ENCODE peak calls at places on chromosomes 1 and 21, in nine cellular contexts. H, N, O, K, U, R, I, Z and A are unnamed samples.

GRCh38 chr1:231020139-231020601 is 19.9 kb downstream of the FAM89A start:
- DNase-seq in H (no peak), N (no peak), O (no peak), K (no peak), U (peak), R (no peak), I (no peak), Z (no peak), A (no peak)

GRCh38 chr1:219304227-219305226 is 130.8 kb downstream of the LYPLAL1 start:
- DNase-seq in H (no peak), N (peak), O (no peak), K (no peak), U (no peak), R (no peak), I (peak), Z (no peak), A (no peak)

GRCh38 chr21:44892536-44893277 is 19.2 kb upstream of the PTTG1IP start:
- DNase-seq in H (peak), N (peak), O (peak), K (no peak), U (peak), R (peak), I (no peak), Z (peak), A (peak)

GRCh38 chr21:31354604-31355443 is 10.8 kb upstream of the TIAM1 start:
- DNase-seq in H (no peak), N (no peak), O (no peak), K (no peak), U (peak), R (no peak), I (peak), Z (no peak), A (peak)

GRCh38 chr1:210428696-210429095 is 100.0 kb downstream of the HHAT start:
- DNase-seq in H (no peak), N (no peak), O (no peak), K (no peak), U (no peak), R (no peak), I (no peak), Z (no peak), A (no peak)

GRCh38 chr1:2966435-2966834 is 54.8 kb upstream of the ACTRT2 start:
- DNase-seq in H (no peak), N (no peak), O (no peak), K (no peak), U (no peak), R (no peak), I (no peak), Z (no peak), A (no peak)

GRCh38 chr1:29629401-29629800 is 393.1 kb downstream of the PTPRU start:
- DNase-seq in H (peak), N (no peak), O (no peak), K (no peak), U (no peak), R (no peak), I (no peak), Z (no peak), A (no peak)

GRCh38 chr21:39209334-39209688 is 26.1 kb upstream of the PSMG1 start:
- DNase-seq in H (no peak), N (no peak), O (peak), K (no peak), U (no peak), R (no peak), I (no peak), Z (no peak), A (no peak)

GRCh38 chr1:70537788-70538187 is 126.7 kb downstream of the CTH start:
- DNase-seq in H (no peak), N (no peak), O (no peak), K (no peak), U (no peak), R (no peak), I (no peak), Z (no peak), A (no peak)

GRCh38 chr1:152013664-152014237 is 20.1 kb upstream of the S100A10 start:
- DNase-seq in H (peak), N (peak), O (peak), K (no peak), U (peak), R (no peak), I (peak), Z (peak), A (peak)

GRCh38 chr1:9280015-9280860 is 12.5 kb upstream of the SPSB1 start:
- DNase-seq in H (peak), N (peak), O (peak), K (no peak), U (peak), R (no peak), I (peak), Z (no peak), A (no peak)

GRCh38 chr1:116254776-116255175 is 118.3 kb upstream of the ATP1A1 start:
- DNase-seq in H (no peak), N (no peak), O (no peak), K (no peak), U (peak), R (no peak), I (no peak), Z (no peak), A (no peak)

GRCh38 chr21:14686466-14687276 is 140.6 kb upstream of the SAMSN1 start:
- DNase-seq in H (no peak), N (no peak), O (no peak), K (no peak), U (no peak), R (no peak), I (peak), Z (no peak), A (no peak)

GRCh38 chr1:45348020-45348419 is 7.8 kb upstream of the MUTYH start:
- DNase-seq in H (no peak), N (no peak), O (no peak), K (no peak), U (no peak), R (no peak), I (peak), Z (no peak), A (no peak)

GRCh38 chr1:1079408-1080121 is 5.5 kb upstream of the RNF223 start:
- DNase-seq in H (peak), N (peak), O (peak), K (peak), U (peak), R (no peak), I (peak), Z (no peak), A (no peak)

GRCh38 chr1:3135073-3135745 is 66.2 kb downstream of the PRDM16 start:
- DNase-seq in H (no peak), N (no peak), O (no peak), K (no peak), U (no peak), R (no peak), I (no peak), Z (no peak), A (no peak)

GRCh38 chr21:26912466-26912865 is 54.4 kb downstream of the ADAMTS5 start:
- DNase-seq in H (no peak), N (no peak), O (no peak), K (no peak), U (no peak), R (no peak), I (no peak), Z (no peak), A (no peak)

DNA sequence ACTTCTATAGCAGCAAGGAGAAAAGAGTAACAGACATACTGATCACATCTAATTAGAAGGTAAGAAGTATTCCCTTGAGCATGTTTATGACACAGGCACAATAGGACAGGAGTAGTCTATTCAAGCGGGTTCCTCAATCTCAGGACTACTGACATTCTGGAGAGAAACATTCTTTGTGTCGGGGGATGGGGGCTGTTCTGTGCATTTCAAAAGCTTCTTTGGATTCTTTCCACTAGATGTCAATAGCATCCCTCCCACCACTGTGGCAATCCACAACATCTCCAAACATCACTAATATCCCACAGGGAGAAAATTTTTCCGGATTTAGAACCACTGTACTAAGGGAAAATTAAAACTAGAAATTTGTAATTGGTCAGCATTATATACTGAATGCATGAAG is 56.9 kb downstream of the ADAMTS5 start:
- DNase-seq in H (peak), N (no peak), O (peak), K (no peak), U (peak), R (no peak), I (peak), Z (no peak), A (no peak)
- TF ChIP-seq CTCF in H (peak), N (no peak), O (no peak), K (peak), U (peak), R (no peak), I (peak), Z (peak), A (no peak)

DNA sequence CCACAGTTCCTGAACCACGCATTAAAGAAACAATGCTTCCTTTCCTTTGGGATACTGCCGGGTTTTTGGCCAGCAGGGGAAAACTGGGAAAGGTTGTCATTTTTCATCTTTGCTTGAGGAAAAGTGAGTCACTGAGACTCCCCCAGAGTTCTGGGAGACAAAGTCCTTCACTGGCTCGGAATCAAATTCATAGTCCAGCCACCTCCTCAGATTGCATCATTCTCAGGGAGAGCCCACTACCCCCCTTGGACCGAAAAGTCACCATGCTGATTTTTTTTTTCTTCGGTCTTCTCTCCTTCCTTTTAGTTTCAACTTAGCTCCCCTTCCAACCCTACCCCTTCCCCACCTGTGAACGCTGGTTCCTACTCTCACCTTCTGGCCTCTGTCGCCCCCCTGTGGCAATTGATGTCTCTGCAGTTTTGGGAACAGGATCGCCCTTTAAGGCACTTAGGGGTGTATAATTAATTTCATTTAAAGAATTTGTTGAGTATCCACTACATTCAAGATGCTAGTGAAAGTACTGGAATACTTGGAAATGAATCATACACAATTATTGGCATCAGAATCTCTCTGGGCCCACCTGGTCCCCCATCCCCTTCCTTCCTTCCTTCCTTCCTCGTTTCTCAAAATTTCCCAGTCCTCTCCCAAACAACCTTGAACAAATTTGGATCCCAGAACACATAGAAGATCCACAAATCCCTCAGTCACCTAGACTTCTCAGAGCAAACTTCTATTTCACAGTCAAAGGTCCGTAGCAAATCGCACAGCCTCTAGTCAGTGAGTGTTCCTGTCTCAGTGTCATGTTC is 6.9 kb downstream of the ACKR1 start:
- DNase-seq in H (peak), N (peak), O (peak), K (no peak), U (peak), R (no peak), I (no peak), Z (peak), A (peak)
- TF ChIP-seq CTCF in H (peak), N (peak), O (peak), K (peak), U (peak), R (no peak), I (peak), Z (peak), A (peak)

GRCh38 chr1:27366411-27367159 is at the start of gene MAP3K6:
- DNase-seq in H (peak), N (peak), O (peak), K (no peak), U (peak), R (peak), I (peak), Z (peak), A (no peak)
- TF ChIP-seq CTCF in H (peak), N (peak), O (no peak), K (peak), U (peak), R (no peak), I (peak), Z (peak), A (no peak)

GRCh38 chr1:228273720-228274451 is 66.0 kb downstream of the OBSCN start:
- DNase-seq in H (peak), N (no peak), O (no peak), K (peak), U (no peak), R (peak), I (no peak), Z (peak), A (no peak)
- TF ChIP-seq CTCF in H (no peak), N (no peak), O (no peak), K (no peak), U (no peak), R (no peak), I (no peak), Z (no peak), A (no peak)

GRCh38 chr1:177181280-177181630 is 10.5 kb downstream of the BRINP2 start:
- DNase-seq in H (peak), N (no peak), O (no peak), K (no peak), U (no peak), R (no peak), I (no peak), Z (no peak), A (no peak)

GRCh38 chr1:177185209-177185608 is 14.5 kb downstream of the BRINP2 start:
- DNase-seq in H (no peak), N (peak), O (no peak), K (no peak), U (peak), R (no peak), I (no peak), Z (no peak), A (no peak)

GRCh38 chr1:177183801-177184200 is 13.0 kb downstream of the BRINP2 start:
- DNase-seq in H (no peak), N (peak), O (no peak), K (no peak), U (no peak), R (no peak), I (no peak), Z (no peak), A (no peak)

DNA sequence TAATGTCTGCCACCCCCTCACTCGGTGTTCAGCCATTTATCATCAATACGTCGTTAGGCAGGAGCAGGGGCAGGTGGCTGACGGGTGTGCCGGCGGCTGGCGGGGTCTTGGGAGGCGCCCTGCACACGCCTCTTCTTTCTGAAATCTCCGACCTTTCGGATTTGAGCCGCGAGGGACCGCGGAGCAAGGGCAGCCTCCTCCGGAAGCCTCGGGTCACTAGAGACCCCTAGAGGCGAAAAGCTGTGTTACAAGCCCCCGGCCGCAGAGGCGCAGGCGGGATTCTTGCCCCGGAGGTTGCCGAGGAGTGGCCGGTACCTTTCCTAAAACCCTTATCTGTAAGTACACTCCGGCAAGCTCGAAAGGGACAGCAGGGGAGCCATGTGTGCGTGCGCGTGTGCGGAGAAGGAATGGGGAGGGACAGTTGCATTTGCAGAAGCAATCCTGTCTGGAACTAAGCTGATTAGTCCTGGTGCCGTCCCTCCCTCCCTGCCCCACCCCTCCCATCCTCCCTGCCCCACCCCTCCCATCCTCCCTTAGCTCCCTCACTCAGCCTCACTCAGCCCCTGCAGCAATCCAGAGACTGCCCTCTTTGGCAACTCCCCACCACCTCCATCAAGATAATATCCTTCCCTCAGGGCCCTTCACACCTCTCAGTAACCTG is 11.0 kb downstream of the BRINP2 start:
- DNase-seq in H (peak), N (peak), O (peak), K (peak), U (peak), R (no peak), I (peak), Z (peak), A (peak)
- TF ChIP-seq CTCF in H (peak), N (peak), O (peak), K (peak), U (peak), R (peak), I (peak), Z (peak), A (peak)

GRCh38 chr1:27574871-27575831 is 28.8 kb downstream of the AHDC1 start:
- DNase-seq in H (peak), N (peak), O (peak), K (no peak), U (peak), R (no peak), I (peak), Z (peak), A (no peak)
- TF ChIP-seq CTCF in H (peak), N (peak), O (no peak), K (peak), U (peak), R (no peak), I (peak), Z (peak), A (no peak)

DNA sequence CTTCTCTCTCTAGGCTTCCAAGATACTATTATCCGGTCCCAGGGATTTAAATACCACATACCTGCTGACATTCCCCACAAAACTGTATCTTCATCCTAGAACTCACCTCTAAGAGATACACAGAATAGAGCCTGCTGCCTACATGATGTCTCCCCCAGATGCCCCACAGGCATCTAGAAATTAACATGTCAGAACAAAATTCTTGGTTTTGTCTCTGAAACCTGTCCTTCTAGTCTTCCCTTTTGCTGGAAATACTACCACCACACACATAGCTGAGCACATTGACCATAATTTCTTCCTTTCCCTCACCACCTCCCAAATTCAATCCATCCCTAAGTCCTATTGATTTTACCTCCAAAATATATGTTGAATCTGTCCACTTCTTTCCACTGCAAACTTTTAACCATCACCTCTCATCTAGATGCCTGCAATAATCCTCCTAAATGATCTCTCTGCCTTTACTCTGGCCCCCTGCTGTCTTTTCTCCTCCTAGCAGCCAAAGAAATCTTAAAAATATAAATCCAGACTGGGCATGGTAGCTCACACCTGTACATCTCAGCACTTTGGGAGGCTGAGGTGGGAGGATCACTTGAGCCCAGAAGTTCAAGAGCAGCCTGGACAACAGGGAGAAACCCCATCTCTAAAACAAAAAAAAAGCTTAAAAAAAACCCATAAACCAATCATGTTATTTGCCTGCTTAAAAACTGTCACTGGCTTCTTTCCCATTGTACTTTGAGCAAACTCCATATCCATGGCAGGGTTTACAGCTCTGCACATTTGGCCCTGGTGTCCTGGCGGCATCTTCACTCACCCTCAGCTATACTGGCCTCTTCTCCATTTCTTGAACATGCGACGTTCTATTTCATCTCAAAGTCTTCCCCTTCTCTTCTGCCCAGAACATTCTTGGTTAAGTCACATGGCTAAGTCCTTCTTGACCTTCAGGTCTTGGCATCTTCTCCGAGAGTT is 6.2 kb upstream of the FAM76A start:
- DNase-seq in H (no peak), N (peak), O (no peak), K (no peak), U (peak), R (no peak), I (peak), Z (no peak), A (no peak)
- TF ChIP-seq CTCF in H (no peak), N (no peak), O (no peak), K (peak), U (peak), R (no peak), I (peak), Z (peak), A (peak)

GRCh38 chr1:169070958-169071357 is 35.5 kb upstream of the ATP1B1 start:
- DNase-seq in H (no peak), N (no peak), O (no peak), K (no peak), U (no peak), R (no peak), I (no peak), Z (no peak), A (no peak)
- TF ChIP-seq CTCF in H (no peak), N (no peak), O (no peak), K (peak), U (no peak), R (no peak), I (no peak), Z (no peak), A (no peak)

GRCh38 chr1:161273402-161273801 is 14.9 kb downstream of the PCP4L1 start:
- DNase-seq in H (no peak), N (no peak), O (no peak), K (no peak), U (peak), R (no peak), I (no peak), Z (no peak), A (no peak)

DNA sequence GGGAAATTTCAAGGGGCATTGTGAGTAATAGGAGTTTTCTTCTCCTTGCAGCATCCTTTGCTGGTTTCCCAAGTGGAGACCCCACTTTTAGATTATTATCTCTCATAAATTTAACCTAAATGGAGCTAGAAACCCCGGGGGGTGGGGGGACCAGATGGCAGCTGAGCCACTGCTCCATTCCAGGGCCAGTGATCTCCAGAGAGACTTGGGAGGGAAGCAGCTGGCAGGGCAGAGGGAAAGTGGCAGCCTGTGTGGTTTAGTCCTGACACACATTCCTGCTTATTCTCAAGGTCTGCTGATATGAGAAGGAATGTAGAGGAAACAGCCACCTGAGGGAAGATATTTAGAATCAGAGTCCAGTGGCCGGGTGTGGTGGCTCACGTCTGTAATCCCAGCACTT is 16.3 kb downstream of the PCP4L1 start:
- DNase-seq in H (no peak), N (no peak), O (no peak), K (no peak), U (no peak), R (no peak), I (no peak), Z (no peak), A (no peak)
- TF ChIP-seq CTCF in H (no peak), N (no peak), O (no peak), K (no peak), U (no peak), R (no peak), I (no peak), Z (no peak), A (no peak)